ENCODE peak calls at places on chromosomes 2 and 18, in nine cellular contexts. G is AG08395; Z is fibroblast of mammary gland; B is frontal cortex; E is left colon; A is psoas muscle; T is cardiac muscle cell; I is AG10803; Y is stimulated activated CD8-positive, alpha-beta memory T cell treated with anti-CD3 and anti-CD28 coated beads, Interleukin-4, amount 100 ng/mL, for 1 hour. P is an unnamed sample.

GRCh38 chr2:120483355-120483754 is 137.4 kb downstream of the INHBB start:
- DNase-seq in T (no peak), A (peak), I (no peak), G (no peak), Y (no peak), Z (no peak), E (no peak), B (no peak), P (no peak)

GRCh38 chr18:75293591-75293990 is 83.0 kb downstream of the TSHZ1 start:
- DNase-seq in I (no peak), A (no peak), Z (peak), E (no peak), B (no peak), G (no peak), T (no peak), Y (no peak), P (no peak)

GRCh38 chr2:151946856-151947523 is 118.8 kb upstream of the ARL5A start:
- DNase-seq in G (peak), E (no peak), A (no peak), B (peak), Y (no peak), Z (peak), T (peak), I (no peak), P (no peak)

GRCh38 chr2:238654479-238654878 is 193.4 kb upstream of the TWIST2 start:
- DNase-seq in I (no peak), E (no peak), G (no peak), Z (no peak), T (no peak), B (no peak), A (no peak), Y (no peak), P (no peak)

GRCh38 chr2:158045362-158045761 is 56.3 kb upstream of the UPP2 start:
- DNase-seq in Y (no peak), A (no peak), B (no peak), E (no peak), T (no peak), I (no peak), G (no peak), Z (no peak), P (no peak)

GRCh38 chr2:42060718-42061619 is 13.1 kb downstream of the PKDCC start:
- DNase-seq in Z (peak), A (peak), B (no peak), G (no peak), E (peak), Y (no peak), T (no peak), I (no peak), P (no peak)

GRCh38 chr2:47082976-47083375 is 72.1 kb downstream of the STPG4 start:
- DNase-seq in Y (no peak), E (no peak), B (no peak), I (no peak), G (no peak), Z (no peak), A (no peak), T (no peak), P (no peak)

GRCh38 chr2:176067587-176068002 is 16.2 kb downstream of the EVX2 start:
- DNase-seq in Y (no peak), G (no peak), T (no peak), E (no peak), Z (no peak), A (no peak), I (no peak), B (no peak), P (no peak)

GRCh38 chr2:43199492-43200481 is 26.6 kb downstream of the ZFP36L2 start:
- DNase-seq in Z (no peak), Y (no peak), A (no peak), I (no peak), B (no peak), T (no peak), E (peak), G (no peak), P (no peak)

GRCh38 chr2:98348066-98348561 is 1.9 kb downstream of the CNGA3 start:
- DNase-seq in E (no peak), B (peak), I (no peak), Y (no peak), T (no peak), Z (no peak), A (no peak), G (no peak), P (no peak)

GRCh38 chr2:20917724-20918572 is 95.0 kb upstream of the LDAH start:
- DNase-seq in B (no peak), G (no peak), Y (no peak), I (peak), E (no peak), T (no peak), A (no peak), Z (no peak), P (peak)

GRCh38 chr2:634670-635395 is 42.4 kb downstream of the TMEM18 start:
- DNase-seq in Z (no peak), I (no peak), G (no peak), A (no peak), T (no peak), Y (no peak), B (no peak), E (no peak), P (no peak)

GRCh38 chr2:120702061-120702460 is 33.6 kb upstream of the GLI2 start:
- DNase-seq in E (no peak), Y (no peak), A (no peak), I (peak), Z (peak), B (no peak), G (peak), T (no peak), P (no peak)

GRCh38 chr2:214543386-214543955 is 132.6 kb downstream of the VWC2L start:
- DNase-seq in T (no peak), Y (no peak), Z (peak), B (no peak), E (no peak), A (no peak), G (peak), I (peak), P (peak)

GRCh38 chr18:8153887-8154583 is 455.2 kb upstream of the RAB12 start:
- DNase-seq in Z (peak), T (peak), Y (no peak), B (no peak), I (peak), E (no peak), G (peak), A (no peak), P (peak)

GRCh38 chr18:79738041-79738461 is 58.4 kb downstream of the CTDP1 start:
- DNase-seq in Z (no peak), A (no peak), Y (no peak), G (no peak), I (no peak), B (no peak), T (no peak), E (no peak), P (no peak)

GRCh38 chr2:105739408-105739807 is 5.3 kb upstream of the NCK2 start:
- DNase-seq in Z (no peak), E (no peak), Y (no peak), A (no peak), I (no peak), B (no peak), T (no peak), G (no peak), P (no peak)

GRCh38 chr18:59057969-59058368 is 81.7 kb upstream of the SEC11C start:
- DNase-seq in A (no peak), T (no peak), I (peak), Z (peak), G (peak), B (no peak), Y (no peak), E (no peak), P (no peak)

GRCh38 chr2:209496586-209496982 is 72.7 kb downstream of the MAP2 start:
- DNase-seq in E (no peak), A (no peak), Z (peak), T (no peak), Y (no peak), B (no peak), G (peak), I (peak), P (no peak)

GRCh38 chr2:54466880-54467279 is 10.8 kb downstream of the SPTBN1 start:
- DNase-seq in T (peak), B (no peak), E (no peak), A (no peak), Z (peak), I (no peak), G (no peak), Y (no peak), P (no peak)

GRCh38 chr2:64692401-64692800 is 38.7 kb upstream of the SERTAD2 start:
- DNase-seq in A (no peak), B (no peak), E (no peak), T (no peak), Z (peak), Y (no peak), G (no peak), I (peak), P (peak)

GRCh38 chr2:55111570-55112228 is 61.4 kb upstream of the RTN4 start:
- DNase-seq in E (peak), G (peak), T (peak), B (no peak), Y (no peak), A (peak), I (peak), Z (peak), P (peak)

GRCh38 chr2:62706721-62707516 is 1.4 kb downstream of the EHBP1 start:
- DNase-seq in A (no peak), T (no peak), G (no peak), B (no peak), Z (peak), Y (no peak), E (no peak), I (no peak), P (no peak)

GRCh38 chr2:101753207-101753616 is 55.7 kb downstream of the MAP4K4 start:
- DNase-seq in Y (no peak), Z (no peak), E (no peak), I (no peak), B (no peak), T (no peak), A (no peak), G (no peak), P (no peak)

GRCh38 chr2:11559786-11560155 is 25.9 kb downstream of the GREB1 start:
- DNase-seq in E (no peak), G (no peak), Z (no peak), Y (no peak), I (no peak), T (peak), B (no peak), A (no peak), P (no peak)

GRCh38 chr2:216713691-216714411 is 18.5 kb upstream of the IGFBP5 start:
- DNase-seq in Z (peak), B (peak), T (no peak), G (peak), Y (no peak), A (peak), I (peak), E (no peak), P (no peak)

GRCh38 chr2:11498543-11499034 is 32.6 kb upstream of the E2F6 start:
- DNase-seq in T (peak), E (peak), Z (peak), G (peak), Y (no peak), A (peak), I (no peak), B (no peak), P (no peak)

GRCh38 chr2:170985407-170985806 is 56.4 kb downstream of the GORASP2 start:
- DNase-seq in I (no peak), T (no peak), Y (no peak), B (no peak), Z (no peak), E (no peak), G (no peak), A (no peak), P (no peak)

GRCh38 chr18:12639990-12640880 is 17.7 kb downstream of the SPIRE1 start:
- DNase-seq in I (peak), Y (no peak), G (no peak), B (no peak), T (no peak), E (no peak), A (no peak), Z (peak), P (no peak)

GRCh38 chr2:45203400-45203799 is 194.1 kb upstream of the SIX2 start:
- DNase-seq in G (no peak), T (no peak), Y (no peak), A (no peak), B (no peak), Z (no peak), I (no peak), E (no peak), P (no peak)

GRCh38 chr2:46151582-46151981 is 145.6 kb upstream of the EPAS1 start:
- DNase-seq in E (no peak), Z (no peak), A (no peak), Y (no peak), G (no peak), I (no peak), T (no peak), B (no peak), P (no peak)

GRCh38 chr2:109284816-109285215 is 155.8 kb downstream of the SH3RF3 start:
- DNase-seq in G (peak), I (peak), A (peak), T (no peak), Y (no peak), Z (peak), B (no peak), E (no peak), P (no peak)

GRCh38 chr2:191038241-191038725 is 24.3 kb upstream of the STAT1 start:
- DNase-seq in B (no peak), T (no peak), G (peak), A (no peak), E (no peak), Z (peak), I (peak), Y (no peak), P (no peak)

GRCh38 chr2:189830510-189830909 is 46.3 kb downstream of the PMS1 start:
- DNase-seq in G (no peak), Y (no peak), A (no peak), B (no peak), T (peak), E (no peak), Z (no peak), I (no peak), P (no peak)

GRCh38 chr2:38586926-38587325 is 15.8 kb downstream of the HNRNPLL start:
- DNase-seq in B (no peak), G (no peak), Y (no peak), Z (peak), A (no peak), I (no peak), T (no peak), E (no peak), P (no peak)

GRCh38 chr2:35989523-35989922 is 366.1 kb upstream of the CRIM1 start:
- DNase-seq in E (no peak), G (no peak), Z (no peak), I (no peak), A (no peak), T (no peak), B (no peak), Y (no peak), P (no peak)